ENCODE peak calls at places on chromosomes 1 and 21, in seven cellular contexts. One of them, this sample, is unnamed.
A peak's percentile ranks its signal among the peaks of the same experiment; 100 is the strongest.

GRCh38 chr1:55279627-55280026 is 64.5 kb upstream of the USP24 start:
- DNase-seq in endodermal cell: no peak
- DNase-seq in fibroblast of lung: no peak
- DNase-seq in RWPE1: no peak
- DNase-seq in hepatocyte: no peak
- DNase-seq in cardiac fibroblast: no peak
- DNase-seq in A549: no peak
- DNase-seq in this sample: no peak

GRCh38 chr1:30727796-30728195 is 4.4 kb upstream of the MATN1 start:
- DNase-seq in RWPE1: no peak
- DNase-seq in fibroblast of lung: peak; percentile 47
- DNase-seq in endodermal cell: no peak
- DNase-seq in cardiac fibroblast: peak; percentile 17
- DNase-seq in hepatocyte: peak; percentile 68
- DNase-seq in A549: no peak
- DNase-seq in this sample: peak; percentile 18

GRCh38 chr1:161020573-161021167 is at the start of gene F11R:
- DNase-seq in RWPE1: peak; percentile 74
- DNase-seq in cardiac fibroblast: peak; percentile 28
- DNase-seq in A549: peak; percentile 49
- DNase-seq in hepatocyte: peak; percentile 90
- DNase-seq in fibroblast of lung: no peak
- DNase-seq in endodermal cell: peak; percentile 89
- DNase-seq in this sample: no peak

GRCh38 chr21:45078371-45078770 is 4.0 kb downstream of the ADARB1 start:
- DNase-seq in hepatocyte: no peak
- DNase-seq in cardiac fibroblast: no peak
- DNase-seq in endodermal cell: peak; percentile 31
- DNase-seq in fibroblast of lung: no peak
- DNase-seq in A549: no peak
- DNase-seq in RWPE1: no peak
- DNase-seq in this sample: no peak

GRCh38 chr1:150009604-150010387 is 730 bp downstream of the OTUD7B start:
- DNase-seq in cardiac fibroblast: peak; percentile 83
- DNase-seq in RWPE1: peak; percentile 68
- DNase-seq in fibroblast of lung: peak; percentile 74
- DNase-seq in endodermal cell: peak; percentile 72
- DNase-seq in hepatocyte: peak; percentile 78
- DNase-seq in A549: peak; percentile 48
- DNase-seq in this sample: peak; percentile 72

GRCh38 chr1:1236945-1237873 is 5.2 kb downstream of the B3GALT6 start:
- DNase-seq in cardiac fibroblast: no peak
- DNase-seq in endodermal cell: no peak
- DNase-seq in hepatocyte: no peak
- DNase-seq in RWPE1: no peak
- DNase-seq in fibroblast of lung: no peak
- DNase-seq in A549: no peak
- DNase-seq in this sample: no peak

GRCh38 chr1:12275370-12275769 is 45.5 kb downstream of the VPS13D start:
- DNase-seq in hepatocyte: peak; percentile 39
- DNase-seq in cardiac fibroblast: peak; percentile 45
- DNase-seq in A549: peak; percentile 27
- DNase-seq in fibroblast of lung: peak; percentile 30
- DNase-seq in endodermal cell: peak; percentile 82
- DNase-seq in RWPE1: peak; percentile 21
- DNase-seq in this sample: peak; percentile 6

GRCh38 chr1:38741341-38741740 is 118.2 kb downstream of the RRAGC start:
- DNase-seq in A549: no peak
- DNase-seq in hepatocyte: peak; percentile 55
- DNase-seq in cardiac fibroblast: no peak
- DNase-seq in RWPE1: no peak
- DNase-seq in endodermal cell: peak; percentile 78
- DNase-seq in fibroblast of lung: no peak
- DNase-seq in this sample: no peak

GRCh38 chr21:25307489-25307888 is 299.8 kb downstream of the MRPL39 start:
- DNase-seq in RWPE1: peak; percentile 13
- DNase-seq in fibroblast of lung: peak; percentile 41
- DNase-seq in hepatocyte: no peak
- DNase-seq in cardiac fibroblast: peak; percentile 49
- DNase-seq in endodermal cell: no peak
- DNase-seq in A549: no peak
- DNase-seq in this sample: peak; percentile 39

GRCh38 chr1:181159451-181160151 is 71.1 kb downstream of the IER5 start:
- DNase-seq in hepatocyte: no peak
- DNase-seq in endodermal cell: no peak
- DNase-seq in fibroblast of lung: no peak
- DNase-seq in A549: no peak
- DNase-seq in RWPE1: peak; percentile 98
- DNase-seq in cardiac fibroblast: peak; percentile 80
- DNase-seq in this sample: no peak

GRCh38 chr1:90434460-90434859 is 282.6 kb downstream of the BARHL2 start:
- DNase-seq in endodermal cell: peak; percentile 55
- DNase-seq in A549: peak; percentile 1
- DNase-seq in RWPE1: no peak
- DNase-seq in hepatocyte: peak; percentile 5
- DNase-seq in fibroblast of lung: no peak
- DNase-seq in cardiac fibroblast: peak; percentile 5
- DNase-seq in this sample: no peak
- TF ChIP-seq CTCF in endodermal cell: peak; percentile 75
- TF ChIP-seq CTCF in A549: no peak
- TF ChIP-seq CTCF in RWPE1: no peak
- TF ChIP-seq CTCF in hepatocyte: peak; percentile 16
- TF ChIP-seq CTCF in fibroblast of lung: no peak
- TF ChIP-seq CTCF in cardiac fibroblast: no peak
- TF ChIP-seq CTCF in this sample: peak; percentile 20

GRCh38 chr1:173475564-173476196 is 1.5 kb upstream of the PRDX6 start:
- DNase-seq in fibroblast of lung: peak; percentile 80
- DNase-seq in A549: no peak
- DNase-seq in hepatocyte: peak; percentile 56
- DNase-seq in endodermal cell: no peak
- DNase-seq in cardiac fibroblast: peak; percentile 84
- DNase-seq in RWPE1: peak; percentile 68
- DNase-seq in this sample: no peak
- TF ChIP-seq CTCF in fibroblast of lung: no peak
- TF ChIP-seq CTCF in A549: no peak
- TF ChIP-seq CTCF in hepatocyte: no peak
- TF ChIP-seq CTCF in endodermal cell: no peak
- TF ChIP-seq CTCF in cardiac fibroblast: no peak
- TF ChIP-seq CTCF in RWPE1: no peak
- TF ChIP-seq CTCF in this sample: no peak

DNA sequence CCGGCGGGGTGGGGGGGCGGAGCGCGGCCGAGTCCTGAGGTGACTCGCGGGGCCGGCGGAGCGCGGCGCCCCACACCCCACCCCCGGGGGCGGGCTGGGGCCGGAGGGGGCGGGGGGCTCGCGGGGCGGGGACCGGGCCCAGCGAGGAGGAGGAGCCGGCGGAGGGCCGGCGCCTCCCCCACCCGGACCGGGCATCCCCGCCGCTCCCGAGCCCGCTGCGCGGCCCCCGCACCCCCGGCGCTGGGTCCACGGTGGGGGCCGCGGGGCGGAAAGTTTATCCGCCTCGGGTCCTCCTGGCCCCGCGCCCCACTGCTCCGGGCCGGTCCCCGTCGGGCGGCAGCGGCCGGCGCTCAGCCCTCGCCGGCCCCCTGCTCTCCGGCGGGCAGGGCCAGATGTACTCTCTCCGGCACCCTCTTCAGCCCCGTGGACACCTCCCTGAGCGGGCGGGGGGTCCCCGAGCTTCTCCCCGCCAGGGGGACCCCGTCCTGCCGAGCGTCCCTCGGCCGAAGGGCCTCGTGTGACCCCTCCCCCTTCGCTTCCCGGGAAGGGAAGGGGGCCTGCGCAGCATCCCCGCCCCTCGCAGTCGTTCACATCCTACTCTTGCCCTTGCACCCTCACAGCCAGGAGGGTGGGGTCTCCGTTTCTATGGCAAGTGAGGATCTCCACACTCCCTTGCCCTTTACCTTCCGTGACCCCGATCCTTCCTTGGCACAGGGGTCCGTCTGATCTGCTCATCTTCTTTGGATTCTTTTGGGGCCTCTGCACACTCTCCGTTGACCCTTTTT is 659 bp downstream of the CAMTA1 start:
- DNase-seq in A549: peak; percentile 10
- DNase-seq in fibroblast of lung: peak; percentile 13
- DNase-seq in RWPE1: peak; percentile 58
- DNase-seq in hepatocyte: peak; percentile 77
- DNase-seq in cardiac fibroblast: no peak
- DNase-seq in endodermal cell: peak; percentile 74
- DNase-seq in this sample: no peak
- TF ChIP-seq CTCF in A549: no peak
- TF ChIP-seq CTCF in fibroblast of lung: no peak
- TF ChIP-seq CTCF in RWPE1: no peak
- TF ChIP-seq CTCF in hepatocyte: peak; percentile 25
- TF ChIP-seq CTCF in cardiac fibroblast: no peak
- TF ChIP-seq CTCF in endodermal cell: peak; percentile 64
- TF ChIP-seq CTCF in this sample: peak; percentile 20

GRCh38 chr1:76833856-76834255 is 33.4 kb upstream of the ST6GALNAC5 start:
- DNase-seq in RWPE1: no peak
- DNase-seq in A549: no peak
- DNase-seq in endodermal cell: no peak
- DNase-seq in hepatocyte: no peak
- DNase-seq in cardiac fibroblast: no peak
- DNase-seq in fibroblast of lung: no peak
- DNase-seq in this sample: no peak

GRCh38 chr1:76835203-76835602 is 32.1 kb upstream of the ST6GALNAC5 start:
- DNase-seq in A549: no peak
- DNase-seq in RWPE1: no peak
- DNase-seq in cardiac fibroblast: no peak
- DNase-seq in endodermal cell: no peak
- DNase-seq in fibroblast of lung: no peak
- DNase-seq in hepatocyte: no peak
- DNase-seq in this sample: peak; percentile 86

GRCh38 chr1:76833151-76833550 is 34.1 kb upstream of the ST6GALNAC5 start:
- DNase-seq in RWPE1: no peak
- DNase-seq in hepatocyte: no peak
- DNase-seq in A549: no peak
- DNase-seq in fibroblast of lung: no peak
- DNase-seq in endodermal cell: no peak
- DNase-seq in cardiac fibroblast: no peak
- DNase-seq in this sample: no peak

GRCh38 chr1:76830373-76830772 is 36.9 kb upstream of the ST6GALNAC5 start:
- DNase-seq in endodermal cell: no peak
- DNase-seq in hepatocyte: no peak
- DNase-seq in fibroblast of lung: no peak
- DNase-seq in A549: no peak
- DNase-seq in cardiac fibroblast: peak; percentile 15
- DNase-seq in RWPE1: no peak
- DNase-seq in this sample: no peak

DNA sequence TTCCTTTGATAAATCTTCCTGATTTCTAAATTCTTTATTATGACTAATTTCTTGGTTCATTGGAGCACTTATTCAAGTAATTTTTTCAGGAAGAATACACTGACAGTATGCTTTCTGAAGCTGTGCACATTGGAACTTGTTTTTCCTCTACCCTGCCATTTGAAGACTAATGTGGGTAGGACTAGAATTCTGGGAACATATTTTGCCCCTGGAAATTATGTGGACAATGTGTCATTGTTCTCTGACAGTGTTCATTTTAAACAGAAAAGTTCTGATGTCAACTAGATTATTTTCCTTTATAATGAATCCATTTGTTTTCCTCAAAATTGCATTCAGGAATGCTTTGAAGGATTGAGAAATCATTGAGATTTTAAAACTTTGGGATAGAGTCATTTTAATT is 34.8 kb upstream of the ST6GALNAC5 start:
- DNase-seq in A549: no peak
- DNase-seq in fibroblast of lung: no peak
- DNase-seq in endodermal cell: no peak
- DNase-seq in hepatocyte: no peak
- DNase-seq in RWPE1: no peak
- DNase-seq in cardiac fibroblast: no peak
- DNase-seq in this sample: no peak
- TF ChIP-seq CTCF in A549: no peak
- TF ChIP-seq CTCF in fibroblast of lung: no peak
- TF ChIP-seq CTCF in endodermal cell: no peak
- TF ChIP-seq CTCF in hepatocyte: no peak
- TF ChIP-seq CTCF in RWPE1: no peak
- TF ChIP-seq CTCF in cardiac fibroblast: no peak
- TF ChIP-seq CTCF in this sample: no peak

DNA sequence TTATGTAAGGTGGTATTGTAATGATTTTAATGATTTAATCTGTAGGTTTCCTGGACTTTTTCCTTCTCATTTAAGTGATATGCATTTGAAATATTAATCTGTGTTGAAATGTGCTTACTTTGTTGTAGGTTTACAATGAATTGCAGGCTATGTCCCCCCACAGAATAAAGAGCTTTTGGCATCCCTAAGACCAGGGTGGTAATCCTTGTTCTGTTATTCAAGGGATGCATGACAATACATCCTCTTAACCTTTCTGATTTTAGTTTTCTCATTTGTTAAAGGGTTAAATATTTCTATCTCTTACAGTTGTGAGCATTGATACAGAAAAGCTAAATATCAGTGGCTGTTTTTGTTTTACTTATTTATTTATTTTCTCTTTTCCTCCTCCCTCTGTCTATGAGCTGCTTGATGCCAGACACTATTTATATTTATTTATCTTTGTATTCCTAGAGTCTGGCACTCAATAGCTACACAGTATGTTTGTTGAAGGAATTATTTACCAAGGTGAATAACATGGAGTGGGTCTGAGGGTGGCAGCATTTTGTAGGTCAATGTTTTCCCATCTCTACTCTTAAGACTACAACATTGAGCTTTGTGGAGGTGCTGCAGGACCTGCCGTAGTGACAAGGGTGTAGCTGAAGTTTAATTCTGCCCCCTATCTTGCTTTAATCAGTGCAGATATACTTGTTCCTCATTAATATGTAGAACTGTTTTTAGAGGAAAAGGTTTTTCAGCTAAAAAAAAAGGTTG is 19.9 kb upstream of the ADGRL2 start:
- DNase-seq in RWPE1: no peak
- DNase-seq in endodermal cell: no peak
- DNase-seq in hepatocyte: no peak
- DNase-seq in fibroblast of lung: no peak
- DNase-seq in cardiac fibroblast: no peak
- DNase-seq in A549: no peak
- DNase-seq in this sample: no peak
- TF ChIP-seq CTCF in RWPE1: no peak
- TF ChIP-seq CTCF in endodermal cell: no peak
- TF ChIP-seq CTCF in hepatocyte: no peak
- TF ChIP-seq CTCF in fibroblast of lung: no peak
- TF ChIP-seq CTCF in cardiac fibroblast: no peak
- TF ChIP-seq CTCF in A549: no peak
- TF ChIP-seq CTCF in this sample: no peak

GRCh38 chr1:156804026-156804425 is 12.6 kb downstream of the SH2D2A start:
- DNase-seq in RWPE1: no peak
- DNase-seq in A549: no peak
- DNase-seq in cardiac fibroblast: no peak
- DNase-seq in fibroblast of lung: no peak
- DNase-seq in endodermal cell: no peak
- DNase-seq in hepatocyte: no peak
- DNase-seq in this sample: no peak

GRCh38 chr1:156804572-156805243 is 11.9 kb downstream of the SH2D2A start:
- DNase-seq in hepatocyte: no peak
- DNase-seq in cardiac fibroblast: no peak
- DNase-seq in endodermal cell: no peak
- DNase-seq in RWPE1: no peak
- DNase-seq in A549: no peak
- DNase-seq in fibroblast of lung: no peak
- DNase-seq in this sample: peak; percentile 42

GRCh38 chr1:156802421-156802820 is 14.2 kb downstream of the SH2D2A start:
- DNase-seq in fibroblast of lung: no peak
- DNase-seq in cardiac fibroblast: no peak
- DNase-seq in RWPE1: no peak
- DNase-seq in hepatocyte: no peak
- DNase-seq in endodermal cell: no peak
- DNase-seq in A549: no peak
- DNase-seq in this sample: no peak

GRCh38 chr1:156803086-156803851 is 13.4 kb downstream of the SH2D2A start:
- DNase-seq in hepatocyte: no peak
- DNase-seq in fibroblast of lung: no peak
- DNase-seq in RWPE1: no peak
- DNase-seq in A549: no peak
- DNase-seq in endodermal cell: no peak
- DNase-seq in cardiac fibroblast: no peak
- DNase-seq in this sample: no peak

GRCh38 chr1:156801409-156802121 is 15.1 kb downstream of the SH2D2A start:
- DNase-seq in fibroblast of lung: peak; percentile 30
- DNase-seq in cardiac fibroblast: peak; percentile 30
- DNase-seq in RWPE1: no peak
- DNase-seq in A549: no peak
- DNase-seq in hepatocyte: peak; percentile 30
- DNase-seq in endodermal cell: no peak
- DNase-seq in this sample: peak; percentile 87
- TF ChIP-seq CTCF in fibroblast of lung: peak; percentile 28
- TF ChIP-seq CTCF in cardiac fibroblast: peak; percentile 12
- TF ChIP-seq CTCF in RWPE1: no peak
- TF ChIP-seq CTCF in A549: no peak
- TF ChIP-seq CTCF in hepatocyte: peak; percentile 36
- TF ChIP-seq CTCF in endodermal cell: peak; percentile 13
- TF ChIP-seq CTCF in this sample: peak; percentile 62